ENCODE peak calls at places on chromosomes 3 and 15, in seven cellular contexts. V, P, C, S, D, O and U are unnamed samples.
A peak's percentile ranks its signal among the peaks of the same experiment; 100 is the strongest.

GRCh38 chr3:112976953-112977352 is 2.0 kb upstream of the CD200R1 start:
- DNase-seq in V (no peak), P (no peak), C (no peak), S (no peak), D (no peak), O (no peak), U (no peak)

GRCh38 chr3:71859128-71859519 is 74.2 kb upstream of the PROK2 start:
- DNase-seq in V (no peak), P (no peak), C (no peak), S (no peak), D (peak; percentile 41), O (peak; percentile 55), U (no peak)

GRCh38 chr3:69182588-69183299 is 60.3 kb upstream of the LMOD3 start:
- DNase-seq in V (no peak), P (no peak), C (no peak), S (no peak), D (no peak), O (no peak), U (no peak)

GRCh38 chr3:23956701-23957100 is 11.6 kb downstream of the NR1D2 start:
- DNase-seq in V (no peak), P (no peak), C (no peak), S (no peak), D (no peak), O (no peak), U (no peak)

GRCh38 chr3:106827515-106828213 is 549.6 kb upstream of the CCDC54 start:
- DNase-seq in V (no peak), P (no peak), C (no peak), S (no peak), D (no peak), O (no peak), U (no peak)

GRCh38 chr3:179865876-179866505 is 170.7 kb downstream of the PEX5L start:
- DNase-seq in V (no peak), P (no peak), C (no peak), S (no peak), D (no peak), O (peak; percentile 11), U (no peak)

GRCh38 chr3:16950282-16950681 is 65.5 kb downstream of the PLCL2 start:
- DNase-seq in V (no peak), P (no peak), C (no peak), S (no peak), D (no peak), O (no peak), U (no peak)

GRCh38 chr3:190125669-190126068 is 5.0 kb upstream of the P3H2 start:
- DNase-seq in V (no peak), P (no peak), C (no peak), S (no peak), D (no peak), O (no peak), U (no peak)

GRCh38 chr15:69082041-69082502 is 67.6 kb downstream of the NOX5 start:
- DNase-seq in V (no peak), P (no peak), C (no peak), S (no peak), D (no peak), O (no peak), U (no peak)

GRCh38 chr3:117562000-117562399 is 852.4 kb downstream of the TUSC7 start:
- DNase-seq in V (no peak), P (no peak), C (no peak), S (no peak), D (no peak), O (no peak), U (no peak)

GRCh38 chr15:80934761-80935221 is 54.8 kb downstream of the MESD start:
- DNase-seq in V (no peak), P (no peak), C (no peak), S (no peak), D (no peak), O (no peak), U (no peak)

GRCh38 chr3:66656608-66657007 is 155.8 kb upstream of the LRIG1 start:
- DNase-seq in V (no peak), P (no peak), C (no peak), S (no peak), D (no peak), O (no peak), U (no peak)

GRCh38 chr3:55620361-55621025 is 133.4 kb upstream of the WNT5A start:
- DNase-seq in V (no peak), P (no peak), C (no peak), S (no peak), D (no peak), O (no peak), U (no peak)

GRCh38 chr3:141979050-141979671 is 102.7 kb downstream of the ATP1B3 start:
- DNase-seq in V (no peak), P (no peak), C (no peak), S (no peak), D (no peak), O (no peak), U (no peak)

GRCh38 chr3:56667973-56668579 is 15.0 kb downstream of the TASOR start:
- DNase-seq in V (no peak), P (no peak), C (no peak), S (no peak), D (no peak), O (no peak), U (no peak)

GRCh38 chr3:188002626-188003138 is 151.3 kb upstream of the LPP start:
- DNase-seq in V (no peak), P (no peak), C (no peak), S (no peak), D (no peak), O (no peak), U (no peak)

GRCh38 chr3:40179016-40179415 is 130.5 kb upstream of the EIF1B start:
- DNase-seq in V (peak; percentile 80), P (peak; percentile 60), C (peak; percentile 78), S (no peak), D (peak; percentile 55), O (peak; percentile 63), U (no peak)

GRCh38 chr15:73602992-73603391 is 30.2 kb downstream of the NPTN start:
- DNase-seq in V (no peak), P (no peak), C (no peak), S (no peak), D (no peak), O (no peak), U (no peak)

GRCh38 chr15:67083135-67083766 is 17.8 kb downstream of the SMAD3 start:
- DNase-seq in V (no peak), P (no peak), C (no peak), S (no peak), D (no peak), O (no peak), U (no peak)

GRCh38 chr15:100913961-100914360 is 5.2 kb upstream of the LRRK1 start:
- DNase-seq in V (no peak), P (no peak), C (no peak), S (no peak), D (no peak), O (no peak), U (no peak)

GRCh38 chr15:83057660-83058376 is 9.2 kb downstream of the BTBD1 start:
- DNase-seq in V (no peak), P (no peak), C (no peak), S (no peak), D (no peak), O (no peak), U (no peak)

GRCh38 chr3:41207355-41207754 is 8.1 kb downstream of the CTNNB1 start:
- DNase-seq in V (no peak), P (no peak), C (no peak), S (no peak), D (no peak), O (no peak), U (no peak)

GRCh38 chr3:188950832-188951489 is 220.8 kb upstream of the TPRG1 start:
- DNase-seq in V (peak; percentile 77), P (peak; percentile 60), C (peak; percentile 70), S (peak; percentile 93), D (peak; percentile 91), O (no peak), U (peak; percentile 89)

GRCh38 chr15:101156509-101157159 is 95.2 kb downstream of the CHSY1 start:
- DNase-seq in V (no peak), P (no peak), C (peak; percentile 51), S (no peak), D (no peak), O (no peak), U (no peak)

GRCh38 chr3:17432237-17432636 is 310.2 kb downstream of the TBC1D5 start:
- DNase-seq in V (no peak), P (no peak), C (no peak), S (no peak), D (no peak), O (no peak), U (no peak)

GRCh38 chr15:27219636-27220035 is 248.7 kb downstream of the GABRG3 start:
- DNase-seq in V (no peak), P (no peak), C (no peak), S (no peak), D (no peak), O (peak; percentile 27), U (no peak)

GRCh38 chr3:31653464-31653863 is 120.7 kb downstream of the STT3B start:
- DNase-seq in V (no peak), P (no peak), C (no peak), S (no peak), D (no peak), O (no peak), U (no peak)

GRCh38 chr3:31645233-31645632 is 112.5 kb downstream of the STT3B start:
- DNase-seq in V (no peak), P (no peak), C (no peak), S (no peak), D (no peak), O (no peak), U (no peak)

GRCh38 chr3:31652296-31652695 is 119.6 kb downstream of the STT3B start:
- DNase-seq in V (no peak), P (no peak), C (no peak), S (no peak), D (no peak), O (no peak), U (no peak)

GRCh38 chr3:31648286-31648968 is 115.7 kb downstream of the STT3B start:
- DNase-seq in V (no peak), P (no peak), C (no peak), S (no peak), D (no peak), O (no peak), U (no peak)
- H3K9me3 ChIP-seq in V (no peaks in the 10 kb centered on the region), P (peaks cover 3% of the 10 kb centered on the region), C (peaks cover 45% of the 10 kb centered on the region), S (peaks cover 44% of the 10 kb centered on the region), D (peaks cover 43% of the 10 kb centered on the region), O (peaks cover 22% of the 10 kb centered on the region), U (peaks cover 44% of the 10 kb centered on the region)

GRCh38 chr3:29239377-29239776 is 41.5 kb upstream of the RBMS3 start:
- DNase-seq in V (no peak), P (no peak), C (no peak), S (no peak), D (no peak), O (no peak), U (no peak)
- TF ChIP-seq EP300 in V (no peak), P (no peak), C (no peak), S (no peak), D (no peak), O (no peak), U (no peak)

DNA sequence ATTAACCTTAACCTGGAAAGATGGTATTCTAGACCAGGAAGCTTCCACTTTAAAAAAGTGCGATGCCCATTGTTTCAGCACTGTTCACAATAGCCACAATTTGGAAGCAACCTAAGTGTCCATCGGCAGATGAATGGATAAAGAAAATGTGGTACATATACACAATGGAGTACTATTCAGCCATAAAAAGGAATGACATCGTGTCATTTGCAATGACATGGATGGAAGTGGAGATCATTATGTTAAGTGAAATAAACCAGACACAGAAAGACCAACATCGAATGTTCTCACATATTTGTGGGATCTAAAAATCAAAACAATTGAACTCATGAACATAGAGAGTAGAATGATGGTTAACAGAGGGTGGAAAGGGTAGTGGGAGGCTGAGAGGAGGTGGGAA is 94.2 kb downstream of the NR2F2 start:
- DNase-seq in V (no peak), P (no peak), C (no peak), S (no peak), D (no peak), O (no peak), U (no peak)
- H3K27me3 ChIP-seq in V (no peaks in the 10 kb centered on the region), P (no peaks in the 10 kb centered on the region), C (peaks cover 56% of the 10 kb centered on the region), S (peaks cover 6% of the 10 kb centered on the region), D (no peaks in the 10 kb centered on the region), O (peaks cover 3% of the 10 kb centered on the region), U (peaks cover 51% of the 10 kb centered on the region)

GRCh38 chr3:65551945-65552344 is 486.8 kb downstream of the MAGI1 start:
- DNase-seq in V (no peak), P (no peak), C (no peak), S (no peak), D (peak; percentile 46), O (no peak), U (no peak)
- H3K9me3 ChIP-seq in V (no peaks in the 10 kb centered on the region), P (no peaks in the 10 kb centered on the region), C (no peaks in the 10 kb centered on the region), S (no peaks in the 10 kb centered on the region), D (no peaks in the 10 kb centered on the region), O (no peaks in the 10 kb centered on the region), U (no peaks in the 10 kb centered on the region)